ENCODE peak calls at places on chromosomes 11 and 22, in six cellular contexts. One of them, this sample, is unnamed.

GRCh38 chr11:84247931-84248330 is 961.8 kb upstream of the CCDC90B start:
- DNase-seq in SK-N-SH: no peak
- DNase-seq in GM12878: no peak
- DNase-seq in HepG2: no peak
- DNase-seq in A549: no peak
- DNase-seq in K562: no peak
- DNase-seq in this sample: no peak

GRCh38 chr11:75270896-75271415 is 30.4 kb downstream of the TPBGL start:
- DNase-seq in A549: peak
- DNase-seq in SK-N-SH: no peak
- DNase-seq in GM12878: no peak
- DNase-seq in HepG2: no peak
- DNase-seq in K562: peak
- DNase-seq in this sample: no peak

GRCh38 chr22:46219650-46220049 is 30.4 kb downstream of the CDPF1 start:
- DNase-seq in SK-N-SH: no peak
- DNase-seq in K562: no peak
- DNase-seq in A549: no peak
- DNase-seq in HepG2: no peak
- DNase-seq in GM12878: peak
- DNase-seq in this sample: no peak

GRCh38 chr11:9831122-9831521 is 167.2 kb downstream of the SWAP70 start:
- DNase-seq in HepG2: no peak
- DNase-seq in GM12878: no peak
- DNase-seq in K562: no peak
- DNase-seq in A549: no peak
- DNase-seq in SK-N-SH: no peak
- DNase-seq in this sample: no peak

GRCh38 chr11:44607987-44608386 is 42.5 kb downstream of the CD82 start:
- DNase-seq in HepG2: no peak
- DNase-seq in K562: peak
- DNase-seq in GM12878: no peak
- DNase-seq in A549: no peak
- DNase-seq in SK-N-SH: no peak
- DNase-seq in this sample: no peak

GRCh38 chr22:32744560-32744959 is 56.9 kb upstream of the TIMP3 start:
- DNase-seq in A549: no peak
- DNase-seq in K562: no peak
- DNase-seq in SK-N-SH: no peak
- DNase-seq in HepG2: no peak
- DNase-seq in GM12878: no peak
- DNase-seq in this sample: no peak

GRCh38 chr22:17964647-17965046 is 59.7 kb downstream of the MICAL3 start:
- DNase-seq in HepG2: no peak
- DNase-seq in A549: no peak
- DNase-seq in SK-N-SH: no peak
- DNase-seq in GM12878: peak
- DNase-seq in K562: no peak
- DNase-seq in this sample: no peak

GRCh38 chr11:69411257-69411924 is 70.1 kb upstream of the LINC01488 start:
- DNase-seq in K562: no peak
- DNase-seq in HepG2: no peak
- DNase-seq in A549: no peak
- DNase-seq in SK-N-SH: no peak
- DNase-seq in GM12878: no peak
- DNase-seq in this sample: no peak

GRCh38 chr11:12840871-12841516 is 166.8 kb downstream of the TEAD1 start:
- DNase-seq in A549: no peak
- DNase-seq in K562: no peak
- DNase-seq in GM12878: no peak
- DNase-seq in SK-N-SH: peak
- DNase-seq in HepG2: no peak
- DNase-seq in this sample: no peak

GRCh38 chr11:121112498-121113455 is 11.7 kb downstream of the TECTA start:
- DNase-seq in K562: peak
- DNase-seq in SK-N-SH: peak
- DNase-seq in A549: peak
- DNase-seq in GM12878: no peak
- DNase-seq in HepG2: peak
- DNase-seq in this sample: peak

GRCh38 chr11:10021563-10021962 is 272.5 kb downstream of the SBF2 start:
- DNase-seq in K562: no peak
- DNase-seq in A549: no peak
- DNase-seq in SK-N-SH: peak
- DNase-seq in HepG2: peak
- DNase-seq in GM12878: no peak
- DNase-seq in this sample: no peak

GRCh38 chr11:83645561-83645960 is 359.4 kb upstream of the CCDC90B start:
- DNase-seq in GM12878: no peak
- DNase-seq in A549: no peak
- DNase-seq in K562: no peak
- DNase-seq in SK-N-SH: no peak
- DNase-seq in HepG2: no peak
- DNase-seq in this sample: no peak

GRCh38 chr11:9615031-9615451 is 41.6 kb downstream of the WEE1 start:
- DNase-seq in A549: no peak
- DNase-seq in SK-N-SH: no peak
- DNase-seq in HepG2: no peak
- DNase-seq in K562: no peak
- DNase-seq in GM12878: peak
- DNase-seq in this sample: no peak

GRCh38 chr11:31509017-31509411 is 408 bp downstream of the IMMP1L start:
- DNase-seq in GM12878: no peak
- DNase-seq in K562: peak
- DNase-seq in HepG2: peak
- DNase-seq in SK-N-SH: no peak
- DNase-seq in A549: peak
- DNase-seq in this sample: no peak

GRCh38 chr11:100719809-100720221 is 32.7 kb downstream of the ARHGAP42 start:
- DNase-seq in A549: peak
- DNase-seq in SK-N-SH: no peak
- DNase-seq in K562: no peak
- DNase-seq in HepG2: no peak
- DNase-seq in GM12878: no peak
- DNase-seq in this sample: no peak

GRCh38 chr22:17217179-17217578 is 2.1 kb downstream of the ADA2 start:
- DNase-seq in A549: no peak
- DNase-seq in HepG2: no peak
- DNase-seq in GM12878: no peak
- DNase-seq in K562: no peak
- DNase-seq in SK-N-SH: no peak
- DNase-seq in this sample: no peak

GRCh38 chr11:67391304-67392181 is at the start of gene RAD9A:
- DNase-seq in K562: peak
- DNase-seq in GM12878: no peak
- DNase-seq in A549: peak
- DNase-seq in HepG2: peak
- DNase-seq in SK-N-SH: peak
- DNase-seq in this sample: peak

GRCh38 chr11:86538223-86538548 is 134.2 kb downstream of the ME3 start:
- DNase-seq in A549: no peak
- DNase-seq in GM12878: no peak
- DNase-seq in K562: no peak
- DNase-seq in HepG2: no peak
- DNase-seq in SK-N-SH: no peak
- DNase-seq in this sample: no peak

GRCh38 chr11:2565447-2566222 is 120.8 kb downstream of the KCNQ1 start:
- DNase-seq in HepG2: no peak
- DNase-seq in GM12878: no peak
- DNase-seq in SK-N-SH: no peak
- DNase-seq in K562: no peak
- DNase-seq in A549: no peak
- DNase-seq in this sample: no peak

GRCh38 chr11:10743354-10744035 is 7.6 kb upstream of the CTR9 start:
- DNase-seq in HepG2: no peak
- DNase-seq in K562: no peak
- DNase-seq in SK-N-SH: no peak
- DNase-seq in GM12878: no peak
- DNase-seq in A549: no peak
- DNase-seq in this sample: no peak

GRCh38 chr11:774873-775592 is 2.3 kb downstream of the GATD1 start:
- DNase-seq in K562: no peak
- DNase-seq in A549: no peak
- DNase-seq in SK-N-SH: no peak
- DNase-seq in HepG2: no peak
- DNase-seq in GM12878: no peak
- DNase-seq in this sample: no peak

GRCh38 chr11:62543680-62544444 is 2.7 kb downstream of the AHNAK start:
- DNase-seq in HepG2: no peak
- DNase-seq in A549: no peak
- DNase-seq in GM12878: no peak
- DNase-seq in K562: no peak
- DNase-seq in SK-N-SH: no peak
- DNase-seq in this sample: no peak

GRCh38 chr22:45441158-45441557 is 27.7 kb downstream of the RIBC2 start:
- DNase-seq in K562: no peak
- DNase-seq in GM12878: no peak
- DNase-seq in HepG2: peak
- DNase-seq in A549: peak
- DNase-seq in SK-N-SH: peak
- DNase-seq in this sample: no peak

GRCh38 chr22:40928657-40929056 is 22.5 kb upstream of the RBX1 start:
- DNase-seq in GM12878: no peak
- DNase-seq in A549: no peak
- DNase-seq in K562: peak
- DNase-seq in SK-N-SH: peak
- DNase-seq in HepG2: no peak
- DNase-seq in this sample: no peak

GRCh38 chr11:13010737-13011342 is 1.7 kb downstream of the RASSF10 start:
- DNase-seq in SK-N-SH: peak
- DNase-seq in K562: no peak
- DNase-seq in HepG2: no peak
- DNase-seq in A549: no peak
- DNase-seq in GM12878: no peak
- DNase-seq in this sample: no peak

GRCh38 chr11:25615076-25615475 is 716.9 kb upstream of the ANO3 start:
- DNase-seq in GM12878: no peak
- DNase-seq in HepG2: no peak
- DNase-seq in SK-N-SH: no peak
- DNase-seq in K562: no peak
- DNase-seq in A549: no peak
- DNase-seq in this sample: no peak
- TF ChIP-seq RFX5 in GM12878: no peak
- TF ChIP-seq RFX5 in HepG2: no peak
- TF ChIP-seq RFX5 in SK-N-SH: no peak
- TF ChIP-seq RFX5 in K562: no peak
- TF ChIP-seq RFX5 in A549: no peak
- TF ChIP-seq RFX5 in this sample: no peak

DNA sequence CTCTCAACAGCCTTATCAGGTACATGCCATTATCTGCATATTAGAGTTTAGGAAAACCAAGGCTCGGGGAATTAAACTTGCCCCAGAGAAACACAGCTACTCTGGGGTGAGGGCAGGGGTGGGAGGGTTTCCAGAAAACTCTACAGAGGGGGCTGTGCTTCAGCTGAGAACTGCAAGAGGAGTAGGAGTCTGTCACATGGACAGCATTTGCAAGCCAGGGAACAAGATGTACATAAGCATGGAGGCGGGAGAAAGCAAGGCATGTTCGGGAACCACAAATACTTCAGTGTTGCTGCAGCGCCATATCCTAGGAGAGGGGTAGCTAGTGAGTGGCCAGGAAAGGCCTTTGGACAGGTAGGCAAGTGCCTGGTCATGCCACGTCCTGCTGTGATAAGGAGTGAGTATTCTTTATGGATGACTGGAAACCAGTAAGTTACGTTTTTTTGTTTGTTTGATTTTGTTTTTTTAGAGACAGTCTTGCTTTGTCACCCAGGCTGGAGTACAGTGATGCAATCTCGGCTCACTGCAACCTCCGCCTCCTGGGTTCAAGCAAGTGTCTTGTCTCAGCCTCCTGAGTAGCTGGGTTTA is 57.2 kb downstream of the GRAMD1B start:
- DNase-seq in K562: no peak
- DNase-seq in HepG2: no peak
- DNase-seq in A549: no peak
- DNase-seq in SK-N-SH: no peak
- DNase-seq in GM12878: no peak
- DNase-seq in this sample: no peak
- TF ChIP-seq EP300 in K562: no peak
- TF ChIP-seq EP300 in HepG2: no peak
- TF ChIP-seq EP300 in A549: no peak
- TF ChIP-seq EP300 in SK-N-SH: no peak
- TF ChIP-seq EP300 in GM12878: no peak
- TF ChIP-seq EP300 in this sample: no peak

DNA sequence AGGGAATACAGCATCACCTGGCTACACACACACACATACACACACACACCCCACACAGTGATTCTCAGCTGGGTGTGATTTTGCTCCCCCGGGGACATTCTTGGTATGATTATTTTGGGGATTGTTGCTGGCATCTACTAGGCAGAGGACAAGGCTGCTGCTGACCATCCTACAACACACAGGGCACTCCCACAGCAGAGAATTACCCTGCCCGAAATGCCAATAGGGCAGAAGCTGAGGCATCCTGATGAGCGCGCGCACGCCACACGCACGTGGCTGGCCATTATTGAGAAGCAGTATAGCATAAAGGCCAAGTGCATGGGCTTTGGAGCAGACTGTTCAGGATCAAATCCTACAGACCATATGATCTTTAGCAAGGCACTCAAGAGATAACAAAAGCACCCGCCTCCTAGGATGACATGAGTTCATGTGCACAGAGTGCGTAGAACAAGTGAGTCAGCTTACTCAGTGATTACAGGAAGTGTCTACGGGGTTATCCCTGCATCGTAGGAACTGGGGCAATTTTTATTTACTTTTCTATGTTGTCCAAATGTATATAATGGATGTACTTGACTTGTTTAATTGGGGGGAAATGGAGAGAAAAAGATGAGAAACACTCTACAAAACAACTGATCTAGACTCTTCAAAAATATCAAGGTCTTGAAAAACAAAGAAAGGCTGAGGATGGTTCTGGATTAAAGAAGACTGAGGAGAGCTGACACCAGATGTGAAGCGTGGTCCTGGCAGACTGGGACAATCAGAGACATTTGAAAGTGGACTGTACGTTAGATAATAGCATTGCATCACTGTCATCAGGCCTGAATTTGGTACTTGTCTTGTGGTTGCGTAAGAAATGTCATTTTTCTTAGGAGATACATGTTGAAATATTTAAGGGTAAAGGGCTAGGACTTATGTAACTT is 7.2 kb upstream of the EHD1 start:
- DNase-seq in HepG2: peak
- DNase-seq in A549: no peak
- DNase-seq in SK-N-SH: no peak
- DNase-seq in GM12878: no peak
- DNase-seq in K562: peak
- DNase-seq in this sample: no peak
- H3K27ac ChIP-seq in HepG2: peak
- H3K27ac ChIP-seq in A549: peak
- H3K27ac ChIP-seq in SK-N-SH: no peak
- H3K27ac ChIP-seq in GM12878: no peak
- H3K27ac ChIP-seq in K562: peak
- H3K27ac ChIP-seq in this sample: no peak

DNA sequence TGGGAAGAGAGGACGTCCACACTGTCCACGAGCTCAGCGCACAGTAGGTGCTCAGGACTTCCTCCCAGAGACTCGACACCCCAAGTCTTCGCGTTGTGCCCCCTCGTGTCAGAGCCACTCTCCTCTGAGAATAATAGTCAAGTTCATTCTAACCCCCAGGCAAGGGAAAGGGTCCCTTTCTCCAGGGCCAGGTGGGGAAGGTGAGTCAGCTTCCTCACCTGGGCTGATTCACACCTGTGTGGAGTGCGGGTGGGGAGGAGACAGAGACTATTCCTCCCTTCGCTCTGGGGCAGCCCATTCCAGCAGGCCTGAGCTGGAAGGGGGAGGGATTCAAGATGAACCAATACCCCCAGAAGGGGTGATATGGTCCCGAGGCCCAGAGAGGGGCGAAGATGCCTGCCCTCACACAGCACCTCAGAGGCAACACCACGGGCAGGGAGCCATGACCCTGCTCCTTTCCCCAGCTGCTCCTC is 29.1 kb downstream of the RPL3 start:
- DNase-seq in HepG2: no peak
- DNase-seq in K562: no peak
- DNase-seq in GM12878: no peak
- DNase-seq in A549: no peak
- DNase-seq in SK-N-SH: no peak
- DNase-seq in this sample: no peak
- TF ChIP-seq RFX5 in HepG2: no peak
- TF ChIP-seq RFX5 in K562: no peak
- TF ChIP-seq RFX5 in GM12878: no peak
- TF ChIP-seq RFX5 in A549: no peak
- TF ChIP-seq RFX5 in SK-N-SH: no peak
- TF ChIP-seq RFX5 in this sample: no peak